ENCODE peak calls at places on chromosomes 4 and X, in eight cellular contexts. One of them, this sample, is unnamed.
A peak's percentile ranks its signal among the peaks of the same experiment; 100 is the strongest.

GRCh38 chr4:181204109-181204508 is 1039.1 kb upstream of the TENM3 start:
- DNase-seq in GM06990: no peak
- DNase-seq in CD4-positive, alpha-beta T cell: no peak
- DNase-seq in Calu3: peak; percentile 3
- DNase-seq in fibroblast of pulmonary artery: no peak
- DNase-seq in AG10803: no peak
- DNase-seq in astrocyte: no peak
- DNase-seq in K562: no peak
- DNase-seq in this sample: no peak

GRCh38 chr4:103044183-103044582 is 24.7 kb upstream of the SLC9B1 start:
- DNase-seq in K562: peak; percentile 23
- DNase-seq in astrocyte: no peak
- DNase-seq in AG10803: no peak
- DNase-seq in GM06990: no peak
- DNase-seq in Calu3: no peak
- DNase-seq in CD4-positive, alpha-beta T cell: no peak
- DNase-seq in fibroblast of pulmonary artery: no peak
- DNase-seq in this sample: no peak

GRCh38 chrX:135304741-135305140 is 4.5 kb upstream of the ETDC start:
- DNase-seq in astrocyte: no peak
- DNase-seq in fibroblast of pulmonary artery: no peak
- DNase-seq in AG10803: no peak
- DNase-seq in Calu3: no peak
- DNase-seq in CD4-positive, alpha-beta T cell: no peak
- DNase-seq in K562: no peak
- DNase-seq in GM06990: no peak
- DNase-seq in this sample: no peak

GRCh38 chr4:15003441-15003890 is 1.2 kb downstream of the CPEB2 start:
- DNase-seq in K562: peak; percentile 52
- DNase-seq in GM06990: peak; percentile 80
- DNase-seq in CD4-positive, alpha-beta T cell: no peak
- DNase-seq in Calu3: peak; percentile 49
- DNase-seq in astrocyte: no peak
- DNase-seq in fibroblast of pulmonary artery: peak; percentile 38
- DNase-seq in AG10803: peak; percentile 30
- DNase-seq in this sample: peak; percentile 66

GRCh38 chr4:1200425-1201035 is 28.1 kb upstream of the SPON2 start:
- DNase-seq in K562: peak; percentile 21
- DNase-seq in astrocyte: peak; percentile 82
- DNase-seq in CD4-positive, alpha-beta T cell: no peak
- DNase-seq in Calu3: no peak
- DNase-seq in AG10803: peak; percentile 84
- DNase-seq in GM06990: peak; percentile 32
- DNase-seq in fibroblast of pulmonary artery: peak; percentile 88
- DNase-seq in this sample: no peak

GRCh38 chr4:8410641-8411271 is 29.8 kb downstream of the ACOX3 start:
- DNase-seq in astrocyte: no peak
- DNase-seq in Calu3: peak; percentile 55
- DNase-seq in AG10803: peak; percentile 41
- DNase-seq in fibroblast of pulmonary artery: peak; percentile 63
- DNase-seq in GM06990: no peak
- DNase-seq in CD4-positive, alpha-beta T cell: no peak
- DNase-seq in K562: peak; percentile 84
- DNase-seq in this sample: no peak

GRCh38 chr4:57614533-57614932 is 504.3 kb upstream of the IGFBP7 start:
- DNase-seq in K562: no peak
- DNase-seq in GM06990: no peak
- DNase-seq in CD4-positive, alpha-beta T cell: no peak
- DNase-seq in AG10803: no peak
- DNase-seq in fibroblast of pulmonary artery: no peak
- DNase-seq in Calu3: no peak
- DNase-seq in astrocyte: no peak
- DNase-seq in this sample: no peak

GRCh38 chr4:87566276-87566675 is 37.1 kb upstream of the SPARCL1 start:
- DNase-seq in CD4-positive, alpha-beta T cell: no peak
- DNase-seq in astrocyte: no peak
- DNase-seq in K562: no peak
- DNase-seq in GM06990: no peak
- DNase-seq in Calu3: no peak
- DNase-seq in fibroblast of pulmonary artery: no peak
- DNase-seq in AG10803: no peak
- DNase-seq in this sample: no peak

GRCh38 chr4:80197132-80197573 is at the start of gene PRDM8:
- DNase-seq in Calu3: no peak
- DNase-seq in CD4-positive, alpha-beta T cell: no peak
- DNase-seq in fibroblast of pulmonary artery: peak; percentile 9
- DNase-seq in astrocyte: peak; percentile 42
- DNase-seq in K562: no peak
- DNase-seq in GM06990: no peak
- DNase-seq in AG10803: peak; percentile 39
- DNase-seq in this sample: no peak

GRCh38 chr4:121758896-121759568 is 5.9 kb downstream of the SMIM43 start:
- DNase-seq in GM06990: no peak
- DNase-seq in AG10803: peak; percentile 44
- DNase-seq in K562: no peak
- DNase-seq in fibroblast of pulmonary artery: peak; percentile 68
- DNase-seq in astrocyte: no peak
- DNase-seq in Calu3: no peak
- DNase-seq in CD4-positive, alpha-beta T cell: no peak
- DNase-seq in this sample: no peak

GRCh38 chr4:151753056-151753455 is 7.8 kb downstream of the GATB start:
- DNase-seq in CD4-positive, alpha-beta T cell: no peak
- DNase-seq in AG10803: no peak
- DNase-seq in GM06990: no peak
- DNase-seq in fibroblast of pulmonary artery: peak; percentile 33
- DNase-seq in Calu3: no peak
- DNase-seq in K562: no peak
- DNase-seq in astrocyte: peak; percentile 39
- DNase-seq in this sample: no peak

GRCh38 chr4:123452585-123452984 is 56.0 kb downstream of the SPRY1 start:
- DNase-seq in fibroblast of pulmonary artery: peak; percentile 59
- DNase-seq in Calu3: no peak
- DNase-seq in K562: no peak
- DNase-seq in GM06990: no peak
- DNase-seq in astrocyte: peak; percentile 85
- DNase-seq in AG10803: peak; percentile 68
- DNase-seq in CD4-positive, alpha-beta T cell: no peak
- DNase-seq in this sample: no peak

GRCh38 chr4:39256436-39256835 is 74.1 kb downstream of the WDR19 start:
- DNase-seq in fibroblast of pulmonary artery: peak; percentile 49
- DNase-seq in K562: no peak
- DNase-seq in astrocyte: peak; percentile 63
- DNase-seq in CD4-positive, alpha-beta T cell: no peak
- DNase-seq in GM06990: no peak
- DNase-seq in AG10803: peak; percentile 14
- DNase-seq in Calu3: no peak
- DNase-seq in this sample: no peak

GRCh38 chr4:39259571-39260330 is 77.4 kb downstream of the WDR19 start:
- DNase-seq in CD4-positive, alpha-beta T cell: no peak
- DNase-seq in K562: no peak
- DNase-seq in fibroblast of pulmonary artery: peak; percentile 53
- DNase-seq in GM06990: no peak
- DNase-seq in Calu3: no peak
- DNase-seq in astrocyte: peak; percentile 81
- DNase-seq in AG10803: peak; percentile 45
- DNase-seq in this sample: no peak

GRCh38 chr4:39255916-39256315 is 73.6 kb downstream of the WDR19 start:
- DNase-seq in K562: no peak
- DNase-seq in fibroblast of pulmonary artery: peak; percentile 77
- DNase-seq in GM06990: no peak
- DNase-seq in Calu3: no peak
- DNase-seq in AG10803: no peak
- DNase-seq in CD4-positive, alpha-beta T cell: no peak
- DNase-seq in astrocyte: peak; percentile 23
- DNase-seq in this sample: no peak

DNA sequence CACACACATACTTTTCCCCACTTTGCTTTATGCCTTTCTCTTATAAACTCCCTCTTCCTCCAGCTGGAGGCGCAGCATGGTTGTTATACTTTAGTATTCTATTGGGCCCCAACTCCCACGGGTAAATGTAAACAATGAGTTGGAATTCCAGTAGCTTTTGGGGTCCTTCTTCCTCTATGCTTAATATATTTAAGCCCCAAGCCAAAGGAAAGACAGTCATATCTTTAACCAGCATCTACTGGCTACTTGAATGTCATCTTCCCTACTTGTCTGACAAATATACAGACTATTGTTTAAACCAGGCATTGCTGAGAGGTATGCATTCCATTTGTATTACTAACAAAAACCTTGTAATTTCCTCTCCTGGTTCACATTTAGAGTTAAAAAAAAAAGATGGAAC is 72.9 kb downstream of the WDR19 start:
- DNase-seq in Calu3: no peak
- DNase-seq in astrocyte: peak; percentile 79
- DNase-seq in CD4-positive, alpha-beta T cell: no peak
- DNase-seq in AG10803: peak; percentile 39
- DNase-seq in GM06990: no peak
- DNase-seq in K562: peak; percentile 21
- DNase-seq in fibroblast of pulmonary artery: peak; percentile 82
- DNase-seq in this sample: no peak
- TF ChIP-seq CTCF in Calu3: no peak
- TF ChIP-seq CTCF in astrocyte: no peak
- TF ChIP-seq CTCF in CD4-positive, alpha-beta T cell: no peak
- TF ChIP-seq CTCF in AG10803: peak; percentile 9
- TF ChIP-seq CTCF in GM06990: peak; percentile 11
- TF ChIP-seq CTCF in K562: no peak
- TF ChIP-seq CTCF in fibroblast of pulmonary artery: peak; percentile 51
- TF ChIP-seq CTCF in this sample: peak; percentile 19

GRCh38 chrX:13717697-13718483 is 16.5 kb downstream of the TRAPPC2 start:
- DNase-seq in GM06990: no peak
- DNase-seq in Calu3: no peak
- DNase-seq in K562: no peak
- DNase-seq in fibroblast of pulmonary artery: peak; percentile 77
- DNase-seq in AG10803: peak; percentile 78
- DNase-seq in CD4-positive, alpha-beta T cell: no peak
- DNase-seq in astrocyte: peak; percentile 58
- DNase-seq in this sample: no peak
- TF ChIP-seq CTCF in GM06990: no peak
- TF ChIP-seq CTCF in Calu3: no peak
- TF ChIP-seq CTCF in K562: no peak
- TF ChIP-seq CTCF in fibroblast of pulmonary artery: no peak
- TF ChIP-seq CTCF in AG10803: no peak
- TF ChIP-seq CTCF in CD4-positive, alpha-beta T cell: no peak
- TF ChIP-seq CTCF in astrocyte: no peak
- TF ChIP-seq CTCF in this sample: no peak

GRCh38 chr4:9704551-9705332 is 76.7 kb upstream of the DRD5 start:
- DNase-seq in CD4-positive, alpha-beta T cell: no peak
- DNase-seq in GM06990: no peak
- DNase-seq in astrocyte: no peak
- DNase-seq in K562: no peak
- DNase-seq in AG10803: no peak
- DNase-seq in Calu3: no peak
- DNase-seq in fibroblast of pulmonary artery: no peak
- DNase-seq in this sample: no peak
- TF ChIP-seq CTCF in CD4-positive, alpha-beta T cell: no peak
- TF ChIP-seq CTCF in GM06990: peak; percentile 11
- TF ChIP-seq CTCF in astrocyte: no peak
- TF ChIP-seq CTCF in K562: no peak
- TF ChIP-seq CTCF in AG10803: no peak
- TF ChIP-seq CTCF in Calu3: no peak
- TF ChIP-seq CTCF in fibroblast of pulmonary artery: no peak
- TF ChIP-seq CTCF in this sample: no peak

DNA sequence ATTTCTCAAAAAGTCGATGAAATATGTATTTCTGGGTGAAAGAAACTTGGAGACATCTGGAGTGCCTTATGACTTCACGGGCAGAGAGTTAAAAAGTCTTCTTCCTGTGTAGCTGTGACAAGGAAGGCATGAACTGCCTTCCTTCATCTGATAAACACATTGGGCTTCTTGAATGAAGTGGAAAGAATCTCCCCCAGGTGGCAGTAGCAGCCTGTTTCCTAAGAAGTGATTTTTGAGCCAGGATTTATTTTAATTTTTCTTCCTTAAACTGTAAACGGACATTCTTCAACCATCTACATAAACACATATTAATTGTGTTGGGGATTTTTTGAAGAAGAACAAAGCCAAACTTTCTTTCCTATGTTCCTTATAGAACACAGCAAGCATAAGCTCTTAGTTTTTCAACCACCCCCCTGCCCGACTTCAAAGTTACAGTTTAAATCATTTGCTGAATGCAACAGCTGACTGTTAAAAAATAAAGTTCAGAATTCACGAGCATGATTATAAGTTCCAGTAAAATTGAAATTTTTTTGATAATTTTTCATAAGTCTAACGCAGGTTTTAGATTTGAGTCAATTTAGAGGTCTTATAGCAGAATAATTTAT is 980 bp upstream of the GIMD1 start:
- DNase-seq in astrocyte: peak; percentile 62
- DNase-seq in fibroblast of pulmonary artery: peak; percentile 88
- DNase-seq in GM06990: no peak
- DNase-seq in K562: peak; percentile 79
- DNase-seq in AG10803: peak; percentile 94
- DNase-seq in Calu3: peak; percentile 43
- DNase-seq in CD4-positive, alpha-beta T cell: no peak
- DNase-seq in this sample: peak; percentile 15
- TF ChIP-seq CTCF in astrocyte: peak; percentile 81
- TF ChIP-seq CTCF in fibroblast of pulmonary artery: peak; percentile 77
- TF ChIP-seq CTCF in GM06990: peak; percentile 48
- TF ChIP-seq CTCF in K562: peak; percentile 63
- TF ChIP-seq CTCF in AG10803: peak; percentile 84
- TF ChIP-seq CTCF in Calu3: peak; percentile 46
- TF ChIP-seq CTCF in CD4-positive, alpha-beta T cell: peak; percentile 15
- TF ChIP-seq CTCF in this sample: peak; percentile 61

GRCh38 chr4:9800878-9801277 is 19.4 kb downstream of the DRD5 start:
- DNase-seq in K562: no peak
- DNase-seq in astrocyte: no peak
- DNase-seq in CD4-positive, alpha-beta T cell: no peak
- DNase-seq in fibroblast of pulmonary artery: no peak
- DNase-seq in AG10803: peak; percentile 2
- DNase-seq in GM06990: no peak
- DNase-seq in Calu3: no peak
- DNase-seq in this sample: no peak
- TF ChIP-seq CTCF in K562: no peak
- TF ChIP-seq CTCF in astrocyte: no peak
- TF ChIP-seq CTCF in CD4-positive, alpha-beta T cell: no peak
- TF ChIP-seq CTCF in fibroblast of pulmonary artery: no peak
- TF ChIP-seq CTCF in AG10803: no peak
- TF ChIP-seq CTCF in GM06990: no peak
- TF ChIP-seq CTCF in Calu3: no peak
- TF ChIP-seq CTCF in this sample: no peak

DNA sequence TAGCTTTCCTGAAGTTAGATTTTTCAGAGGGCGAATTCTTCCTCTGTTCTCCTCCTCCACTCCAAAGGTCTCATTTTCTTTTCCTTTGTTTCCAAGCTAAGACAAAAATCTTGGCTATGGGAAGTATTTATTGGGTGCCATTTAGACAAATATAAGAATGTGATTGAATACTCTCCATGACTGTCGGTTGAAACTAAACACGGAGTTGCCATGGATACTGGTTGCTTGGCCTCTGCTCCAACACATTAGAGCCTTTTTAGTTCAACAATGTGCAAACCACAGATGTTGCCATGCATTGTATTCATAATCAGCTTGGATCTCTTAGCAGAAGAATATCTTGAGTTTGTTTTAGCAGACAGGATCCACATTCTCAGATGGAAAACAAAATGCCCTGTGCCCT is 366.5 kb upstream of the LCORL start:
- DNase-seq in GM06990: no peak
- DNase-seq in fibroblast of pulmonary artery: no peak
- DNase-seq in CD4-positive, alpha-beta T cell: no peak
- DNase-seq in Calu3: no peak
- DNase-seq in astrocyte: no peak
- DNase-seq in K562: no peak
- DNase-seq in AG10803: no peak
- DNase-seq in this sample: no peak
- TF ChIP-seq CTCF in GM06990: no peak
- TF ChIP-seq CTCF in fibroblast of pulmonary artery: no peak
- TF ChIP-seq CTCF in CD4-positive, alpha-beta T cell: no peak
- TF ChIP-seq CTCF in Calu3: no peak
- TF ChIP-seq CTCF in astrocyte: no peak
- TF ChIP-seq CTCF in K562: no peak
- TF ChIP-seq CTCF in AG10803: no peak
- TF ChIP-seq CTCF in this sample: no peak